ENCODE peak calls at places on chromosomes 16 and 17, in four cellular contexts. B is RWPE1, E is right atrium auricular region, I is colonic mucosa. D is an unnamed sample.

GRCh38 chr17:3556905-3557767 is 476 bp downstream of the TRPV3 start:
- DNase-seq in I (no peak), E (no peak), B (peak), D (no peak)

GRCh38 chr17:21285164-21286065 is 904 bp downstream of the MAP2K3 start:
- DNase-seq in I (peak), B (no peak), E (no peak), D (no peak)

GRCh38 chr16:68369168-68369567 is 58.3 kb downstream of the PRMT7 start:
- DNase-seq in B (no peak), E (no peak), I (no peak), D (no peak)

GRCh38 chr17:80724723-80725388 is 180.2 kb downstream of the RPTOR start:
- DNase-seq in E (no peak), B (peak), I (no peak), D (no peak)

GRCh38 chr16:86886651-86887050 is 308.3 kb downstream of the FOXL1 start:
- DNase-seq in B (no peak), E (no peak), I (no peak), D (no peak)

GRCh38 chr17:63250830-63251229 is 195.3 kb downstream of the CYB561 start:
- DNase-seq in E (no peak), I (no peak), B (no peak), D (no peak)

GRCh38 chr16:69855587-69855986 is 93.5 kb downstream of the WWP2 start:
- DNase-seq in B (no peak), I (no peak), E (no peak), D (no peak)

GRCh38 chr17:13757871-13758270 is 156.1 kb upstream of the HS3ST3A1 start:
- DNase-seq in B (no peak), E (no peak), I (no peak), D (no peak)

GRCh38 chr16:4021070-4021779 is 95.0 kb downstream of the ADCY9 start:
- DNase-seq in E (no peak), B (peak), I (peak), D (peak)

GRCh38 chr17:6592193-6592592 is 35.8 kb upstream of the PITPNM3 start:
- DNase-seq in B (no peak), I (no peak), E (no peak), D (peak)

GRCh38 chr17:17511971-17512858 is 16.0 kb upstream of the RASD1 start:
- DNase-seq in B (peak), I (no peak), E (no peak), D (peak)

GRCh38 chr16:57871457-57871856 is 69.2 kb upstream of the KIFC3 start:
- DNase-seq in E (no peak), I (no peak), B (peak), D (no peak)

GRCh38 chr17:31048780-31049179 is 46.0 kb upstream of the NF1 start:
- DNase-seq in B (no peak), I (no peak), E (no peak), D (no peak)

GRCh38 chr17:64938925-64939474 is 19.7 kb upstream of the LRRC37A3 start:
- DNase-seq in I (peak), B (no peak), E (no peak), D (peak)

GRCh38 chr17:10729334-10730193 is at the start of gene TMEM220:
- DNase-seq in B (no peak), E (peak), I (peak), D (no peak)

GRCh38 chr16:57823836-57824235 is 21.5 kb upstream of the KIFC3 start:
- DNase-seq in B (no peak), I (no peak), E (no peak), D (no peak)

GRCh38 chr17:57832299-57832698 is 17.5 kb downstream of the MRPS23 start:
- DNase-seq in I (no peak), E (no peak), B (no peak), D (no peak)

GRCh38 chr17:57832711-57833596 is 16.9 kb downstream of the MRPS23 start:
- DNase-seq in E (peak), B (peak), I (peak), D (peak)

GRCh38 chr17:57834146-57834741 is 15.6 kb downstream of the MRPS23 start:
- DNase-seq in E (no peak), B (peak), I (no peak), D (no peak)

GRCh38 chr17:57835333-57835900 is 14.4 kb downstream of the MRPS23 start:
- DNase-seq in I (no peak), B (no peak), E (no peak), D (no peak)

GRCh38 chr17:57833597-57833939 is 16.3 kb downstream of the MRPS23 start:
- DNase-seq in E (no peak), I (no peak), B (no peak), D (no peak)
- TF ChIP-seq CTCF in E (peak), I (peak), B (peak), D (no peak)

DNA sequence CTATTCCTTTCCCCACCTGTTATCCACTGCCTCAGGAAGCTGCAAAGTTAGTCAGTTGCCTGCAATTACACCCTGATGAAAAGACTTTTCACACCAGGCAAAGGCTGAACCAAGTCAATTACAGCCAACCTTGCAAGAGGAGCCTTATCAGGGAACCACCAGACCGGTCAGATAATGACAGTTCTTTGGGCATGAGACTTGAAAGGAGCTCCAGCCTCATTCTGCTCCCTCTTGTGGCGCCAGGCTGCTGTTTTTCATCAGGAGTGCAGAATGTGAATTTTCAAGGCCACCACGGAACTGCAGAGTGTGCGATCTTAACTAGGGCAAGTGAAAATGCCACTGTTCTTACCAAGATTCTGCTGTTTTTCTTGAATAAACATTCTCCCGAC is 22.5 kb downstream of the DNAI2 start:
- DNase-seq in B (no peak), I (peak), E (peak), D (peak)
- TF ChIP-seq CTCF in B (peak), I (peak), E (peak), D (peak)

GRCh38 chr16:62711797-62712196 is 675.6 kb upstream of the CDH8 start:
- DNase-seq in I (no peak), E (no peak), B (no peak), D (no peak)
- TF ChIP-seq CTCF in I (no peak), E (no peak), B (no peak), D (no peak)

GRCh38 chr17:1264196-1264595 is 6.0 kb upstream of the BHLHA9 start:
- DNase-seq in I (no peak), B (no peak), E (no peak), D (no peak)
- TF ChIP-seq CTCF in I (no peak), B (no peak), E (no peak), D (no peak)

GRCh38 chr16:1319041-1319440 is 9.6 kb downstream of the UBE2I start:
- DNase-seq in I (no peak), B (no peak), E (no peak), D (no peak)

GRCh38 chr16:1323296-1324239 is 9.9 kb upstream of the BAIAP3 start:
- DNase-seq in B (no peak), I (no peak), E (no peak), D (no peak)

GRCh38 chr16:1322407-1322806 is 11.0 kb upstream of the BAIAP3 start:
- DNase-seq in I (no peak), E (no peak), B (no peak), D (no peak)

GRCh38 chr16:1318268-1318545 is 8.8 kb downstream of the UBE2I start:
- DNase-seq in I (no peak), E (no peak), B (no peak), D (no peak)

DNA sequence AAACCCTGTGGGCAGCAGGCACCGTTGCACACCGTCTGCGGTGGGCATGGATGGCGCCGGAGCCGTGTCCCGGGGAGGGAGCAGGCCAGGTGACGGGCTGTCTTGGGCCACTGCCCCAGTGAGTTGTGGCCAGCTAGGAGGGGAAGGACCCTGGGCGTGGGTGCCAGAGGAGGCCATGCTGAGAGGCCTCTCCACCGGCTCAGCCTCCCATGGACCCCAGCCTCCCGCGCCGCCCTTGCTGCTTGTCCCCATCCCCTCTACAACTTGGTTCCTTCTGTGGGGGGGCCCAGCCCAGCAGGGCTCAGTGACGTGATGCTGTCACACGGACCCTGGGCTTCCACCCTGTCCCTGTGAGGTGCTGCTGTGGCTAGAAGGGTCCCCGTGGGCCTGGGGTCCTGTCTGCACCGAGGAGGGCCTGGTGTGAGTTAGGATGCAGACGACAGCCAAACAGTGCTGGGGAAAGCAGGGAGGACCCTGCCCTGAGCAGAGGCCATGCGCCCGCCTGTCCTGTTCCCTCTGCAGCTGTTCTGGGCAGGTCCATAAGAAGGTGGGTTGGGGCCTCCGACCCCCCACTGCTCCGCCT is 11.3 kb downstream of the UBE2I start:
- DNase-seq in B (no peak), I (no peak), E (no peak), D (no peak)
- TF ChIP-seq CTCF in B (no peak), I (no peak), E (no peak), D (no peak)

GRCh38 chr17:79658811-79659207 is 48.0 kb upstream of the RBFOX3 start:
- DNase-seq in B (no peak), E (peak), I (no peak), D (peak)
- TF ChIP-seq CTCF in B (no peak), E (no peak), I (no peak), D (peak)

D was measured in Calu3.